ENCODE peak calls at places on chromosomes 3 and 15, in four cellular contexts. Z is HFF-Myc, E is GM13977, V is fibroblast of lung. B is an unnamed sample.

GRCh38 chr15:71916834-71917233 is 106.5 kb downstream of the NR2E3 start:
- DNase-seq in Z (no peak), E (no peak), V (no peak), B (no peak)

GRCh38 chr15:62896969-62897486 is 145.5 kb upstream of the TPM1 start:
- DNase-seq in Z (peak; percentile 97), E (no peak), V (peak; percentile 99), B (peak; percentile 98)

GRCh38 chr15:81069356-81069755 is 64.7 kb upstream of the CFAP161 start:
- DNase-seq in Z (no peak), E (no peak), V (no peak), B (no peak)

GRCh38 chr3:31936661-31937060 is 44.4 kb downstream of the OSBPL10 start:
- DNase-seq in Z (no peak), E (no peak), V (peak; percentile 88), B (no peak)

GRCh38 chr3:99656606-99657005 is 18.2 kb downstream of the COL8A1 start:
- DNase-seq in Z (no peak), E (no peak), V (peak; percentile 84), B (peak; percentile 79)

GRCh38 chr3:31732548-31732947 is 199.8 kb downstream of the STT3B start:
- DNase-seq in Z (no peak), E (no peak), V (no peak), B (no peak)

GRCh38 chr15:65532738-65533051 is 2.4 kb downstream of the HACD3 start:
- DNase-seq in Z (peak; percentile 56), E (no peak), V (peak; percentile 65), B (peak; percentile 62)

GRCh38 chr15:99732268-99732641 is 982 bp downstream of the LYSMD4 start:
- DNase-seq in Z (no peak), E (no peak), V (peak; percentile 27), B (peak; percentile 35)

GRCh38 chr3:155741081-155741480 is 3.8 kb downstream of the PLCH1 start:
- DNase-seq in Z (no peak), E (no peak), V (no peak), B (no peak)

GRCh38 chr3:40597441-40597840 is 72.7 kb downstream of the ZNF621 start:
- DNase-seq in Z (no peak), E (no peak), V (peak; percentile 73), B (peak; percentile 19)

GRCh38 chr3:19972056-19972455 is 25.2 kb downstream of the RAB5A start:
- DNase-seq in Z (no peak), E (no peak), V (peak; percentile 58), B (peak; percentile 12)

GRCh38 chr3:138089091-138089490 is 26.3 kb downstream of the DZIP1L start:
- DNase-seq in Z (no peak), E (no peak), V (peak; percentile 64), B (peak; percentile 74)

GRCh38 chr15:59434481-59434880 is 3.5 kb upstream of the FAM81A start:
- DNase-seq in Z (no peak), E (no peak), V (peak; percentile 9), B (no peak)

GRCh38 chr15:90054618-90055097 is 47.6 kb downstream of the IDH2 start:
- DNase-seq in Z (no peak), E (no peak), V (no peak), B (no peak)

GRCh38 chr3:192409838-192410683 is 317.3 kb downstream of the FGF12 start:
- DNase-seq in Z (no peak), E (peak; percentile 43), V (peak; percentile 56), B (no peak)

GRCh38 chr3:4547799-4548198 is 54.7 kb downstream of the ITPR1 start:
- DNase-seq in Z (no peak), E (no peak), V (no peak), B (no peak)

GRCh38 chr15:96359371-96359771 is 28.9 kb downstream of the NR2F2 start:
- DNase-seq in Z (no peak), E (no peak), V (no peak), B (no peak)

GRCh38 chr15:63593705-63594671 is 3.2 kb upstream of the FBXL22 start:
- DNase-seq in Z (no peak), E (no peak), V (no peak), B (peak; percentile 28)

GRCh38 chr15:63487076-63487757 is 17.2 kb upstream of the USP3 start:
- DNase-seq in Z (no peak), E (peak; percentile 64), V (peak; percentile 56), B (peak; percentile 73)

GRCh38 chr3:17149744-17150143 is 265.0 kb downstream of the PLCL2 start:
- DNase-seq in Z (no peak), E (no peak), V (no peak), B (no peak)

GRCh38 chr3:194447161-194447560 is 39.6 kb downstream of the ATP13A3 start:
- DNase-seq in Z (no peak), E (no peak), V (peak; percentile 20), B (no peak)

GRCh38 chr3:53888229-53888628 is 3.4 kb downstream of the SELENOK start:
- DNase-seq in Z (no peak), E (no peak), V (peak; percentile 7), B (no peak)

GRCh38 chr3:149454746-149455145 is 19.8 kb upstream of the TM4SF4 start:
- DNase-seq in Z (no peak), E (no peak), V (peak; percentile 88), B (peak; percentile 70)

GRCh38 chr3:149450281-149450680 is 24.2 kb upstream of the TM4SF4 start:
- DNase-seq in Z (no peak), E (no peak), V (peak; percentile 44), B (peak; percentile 31)

GRCh38 chr3:149453140-149453805 is 21.2 kb upstream of the TM4SF4 start:
- DNase-seq in Z (no peak), E (no peak), V (no peak), B (no peak)

GRCh38 chr3:149449799-149450198 is 24.7 kb upstream of the TM4SF4 start:
- DNase-seq in Z (no peak), E (no peak), V (peak; percentile 80), B (no peak)

GRCh38 chr3:149452036-149452435 is 22.5 kb upstream of the TM4SF4 start:
- DNase-seq in Z (no peak), E (no peak), V (no peak), B (no peak)
- TF ChIP-seq CTCF in Z (no peak), E (no peak), V (no peak), B (no peak)

GRCh38 chr3:126734324-126734723 is 30.3 kb downstream of the CHCHD6 start:
- DNase-seq in Z (no peak), E (no peak), V (no peak), B (no peak)
- TF ChIP-seq CTCF in Z (no peak), E (no peak), V (no peak), B (no peak)

GRCh38 chr15:60535265-60535664 is 56.3 kb upstream of the ICE2 start:
- DNase-seq in Z (no peak), E (no peak), V (no peak), B (no peak)
- TF ChIP-seq CTCF in Z (no peak), E (no peak), V (no peak), B (no peak)

DNA sequence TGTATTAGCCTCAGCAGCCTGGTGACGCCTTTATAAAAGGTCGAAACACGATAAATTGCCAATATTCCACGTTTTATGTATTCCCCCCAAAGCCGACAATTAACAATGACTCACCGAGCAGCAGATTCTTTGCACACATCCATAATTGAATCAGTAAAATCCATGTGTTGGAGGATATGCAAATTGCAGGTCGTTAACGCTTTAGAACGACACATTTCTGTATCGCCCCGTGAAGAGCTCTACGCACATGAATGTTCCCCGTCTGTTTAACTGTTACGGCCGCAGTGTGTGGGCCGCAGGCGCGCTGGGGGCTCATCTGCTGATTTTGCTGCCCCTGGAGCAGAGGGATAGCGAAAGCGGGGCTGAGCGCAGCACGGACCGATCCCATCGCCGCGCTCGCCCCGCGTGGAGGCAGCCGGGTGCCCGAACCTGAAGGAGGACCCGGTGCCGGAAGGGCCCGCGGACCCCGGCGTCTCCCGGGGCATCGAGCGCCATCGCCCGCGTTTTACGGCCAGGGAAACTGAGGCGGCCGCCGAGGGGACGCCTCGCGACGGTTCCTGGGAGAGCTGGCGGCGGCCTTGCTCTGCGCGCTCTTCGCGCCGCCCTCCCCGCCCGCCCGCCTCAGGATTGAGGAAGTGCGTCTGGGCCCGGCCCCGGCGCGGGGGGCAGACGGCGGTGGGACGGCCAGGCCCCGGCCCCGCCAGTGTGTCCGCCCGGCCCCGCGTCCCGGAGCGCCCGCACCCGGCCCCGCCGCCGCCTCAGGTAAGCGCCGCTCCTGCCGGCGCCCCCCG is at the start of gene LRRK1:
- DNase-seq in Z (peak; percentile 20), E (peak; percentile 74), V (peak; percentile 61), B (peak; percentile 32)
- TF ChIP-seq CTCF in Z (no peak), E (peak; percentile 9), V (no peak), B (no peak)

GRCh38 chr3:37237252-37237651 is 62.9 kb upstream of the LRRFIP2 start:
- DNase-seq in Z (no peak), E (no peak), V (peak; percentile 44), B (no peak)
- TF ChIP-seq CTCF in Z (no peak), E (no peak), V (no peak), B (no peak)

DNA sequence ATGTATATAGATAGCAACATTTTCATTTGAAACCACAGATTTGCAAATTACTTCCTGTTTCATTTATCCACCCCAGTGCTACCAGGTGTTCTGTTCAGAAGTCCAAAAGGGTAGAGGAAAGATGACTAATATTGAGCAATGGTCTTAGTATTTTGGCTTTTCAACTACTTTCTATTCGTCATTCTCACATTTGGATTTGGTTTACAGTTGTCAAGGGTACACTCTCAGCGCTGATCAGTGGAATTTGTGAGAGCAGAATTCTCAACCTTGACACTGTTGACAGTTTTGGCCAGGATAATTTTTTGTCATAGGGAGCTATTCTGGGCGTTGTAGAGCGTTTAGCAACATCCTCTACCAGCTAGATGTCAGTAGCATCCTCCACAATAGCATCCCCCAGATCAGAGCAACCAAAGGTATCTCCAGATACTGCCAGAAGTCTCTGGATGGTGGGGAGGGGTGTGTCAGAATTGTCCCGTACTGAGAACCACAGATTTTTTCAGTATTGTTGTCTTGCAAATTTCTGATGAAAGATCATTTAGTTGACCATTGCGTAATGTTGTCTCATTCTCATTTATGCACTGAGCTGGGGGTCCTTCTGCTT is 4.2 kb downstream of the HMCES start:
- DNase-seq in Z (no peak), E (peak; percentile 82), V (peak; percentile 81), B (peak; percentile 96)
- TF ChIP-seq CTCF in Z (no peak), E (no peak), V (no peak), B (peak; percentile 20)

GRCh38 chr3:38843898-38844297 is 27.9 kb upstream of the SCN10A start:
- DNase-seq in Z (peak; percentile 48), E (no peak), V (peak; percentile 44), B (peak; percentile 72)
- TF ChIP-seq CTCF in Z (peak; percentile 50), E (peak; percentile 32), V (peak; percentile 63), B (peak; percentile 55)

GRCh38 chr3:82329300-82329699 is 567.9 kb upstream of the GBE1 start:
- DNase-seq in Z (no peak), E (no peak), V (no peak), B (no peak)
- TF ChIP-seq CTCF in Z (no peak), E (peak; percentile 20), V (no peak), B (peak; percentile 24)

GRCh38 chr3:88221726-88222125 is 72.0 kb downstream of the C3orf38 start:
- DNase-seq in Z (no peak), E (no peak), V (no peak), B (no peak)

GRCh38 chr3:88222343-88222742 is 72.6 kb downstream of the C3orf38 start:
- DNase-seq in Z (no peak), E (no peak), V (no peak), B (no peak)

GRCh38 chr3:88220126-88220525 is 70.4 kb downstream of the C3orf38 start:
- DNase-seq in Z (no peak), E (no peak), V (no peak), B (no peak)

GRCh38 chr3:88219138-88219792 is 69.5 kb downstream of the C3orf38 start:
- DNase-seq in Z (no peak), E (peak; percentile 54), V (peak; percentile 61), B (peak; percentile 46)
- TF ChIP-seq CTCF in Z (peak; percentile 43), E (peak; percentile 64), V (peak; percentile 80), B (peak; percentile 50)

GRCh38 chr3:85304360-85304964 is 345.7 kb downstream of the CADM2 start:
- DNase-seq in Z (no peak), E (no peak), V (peak; percentile 0), B (no peak)
- TF ChIP-seq CTCF in Z (no peak), E (no peak), V (peak; percentile 23), B (peak; percentile 13)